ENCODE peak calls at places on chromosome 12, in four cellular contexts. G is thoracic aorta, K is fibroblast of lung, Y is AG10803. J is an unnamed sample.

GRCh38 chr12:120598674-120599463 is 17.7 kb upstream of the POP5 start:
- DNase-seq in G (no peak), K (peak; percentile 33), Y (peak; percentile 34), J (no peak)

GRCh38 chr12:89578499-89578898 is 52.7 kb upstream of the POC1B start:
- DNase-seq in G (no peak), K (no peak), Y (no peak), J (no peak)

GRCh38 chr12:115160290-115161108 is 476.5 kb upstream of the TBX3 start:
- DNase-seq in G (no peak), K (no peak), Y (no peak), J (no peak)

GRCh38 chr12:82527165-82527780 is 159.4 kb upstream of the TMTC2 start:
- DNase-seq in G (no peak), K (peak; percentile 76), Y (peak; percentile 71), J (no peak)

GRCh38 chr12:53726946-53727309 is 324 bp downstream of the CALCOCO1 start:
- DNase-seq in G (no peak), K (peak; percentile 40), Y (peak; percentile 34), J (no peak)

GRCh38 chr12:10392394-10392930 is 2.6 kb upstream of the KLRK1 start:
- DNase-seq in G (no peak), K (peak; percentile 99), Y (peak; percentile 98), J (no peak)

GRCh38 chr12:132162508-132163031 is 18.3 kb downstream of the NOC4L start:
- DNase-seq in G (no peak), K (peak; percentile 84), Y (peak; percentile 86), J (no peak)

GRCh38 chr12:126879820-126880219 is 1387.2 kb upstream of the TMEM132C start:
- DNase-seq in G (no peak), K (no peak), Y (no peak), J (no peak)

GRCh38 chr12:19189522-19189921 is 60.0 kb downstream of the PLEKHA5 start:
- DNase-seq in G (no peak), K (no peak), Y (no peak), J (no peak)

GRCh38 chr12:19183121-19183838 is 53.7 kb downstream of the PLEKHA5 start:
- DNase-seq in G (no peak), K (peak; percentile 55), Y (peak; percentile 40), J (no peak)

GRCh38 chr12:19190292-19191031 is 60.9 kb downstream of the PLEKHA5 start:
- DNase-seq in G (no peak), K (peak; percentile 43), Y (peak; percentile 56), J (no peak)

GRCh38 chr12:19185262-19185929 is 55.9 kb downstream of the PLEKHA5 start:
- DNase-seq in G (no peak), K (no peak), Y (no peak), J (no peak)

DNA sequence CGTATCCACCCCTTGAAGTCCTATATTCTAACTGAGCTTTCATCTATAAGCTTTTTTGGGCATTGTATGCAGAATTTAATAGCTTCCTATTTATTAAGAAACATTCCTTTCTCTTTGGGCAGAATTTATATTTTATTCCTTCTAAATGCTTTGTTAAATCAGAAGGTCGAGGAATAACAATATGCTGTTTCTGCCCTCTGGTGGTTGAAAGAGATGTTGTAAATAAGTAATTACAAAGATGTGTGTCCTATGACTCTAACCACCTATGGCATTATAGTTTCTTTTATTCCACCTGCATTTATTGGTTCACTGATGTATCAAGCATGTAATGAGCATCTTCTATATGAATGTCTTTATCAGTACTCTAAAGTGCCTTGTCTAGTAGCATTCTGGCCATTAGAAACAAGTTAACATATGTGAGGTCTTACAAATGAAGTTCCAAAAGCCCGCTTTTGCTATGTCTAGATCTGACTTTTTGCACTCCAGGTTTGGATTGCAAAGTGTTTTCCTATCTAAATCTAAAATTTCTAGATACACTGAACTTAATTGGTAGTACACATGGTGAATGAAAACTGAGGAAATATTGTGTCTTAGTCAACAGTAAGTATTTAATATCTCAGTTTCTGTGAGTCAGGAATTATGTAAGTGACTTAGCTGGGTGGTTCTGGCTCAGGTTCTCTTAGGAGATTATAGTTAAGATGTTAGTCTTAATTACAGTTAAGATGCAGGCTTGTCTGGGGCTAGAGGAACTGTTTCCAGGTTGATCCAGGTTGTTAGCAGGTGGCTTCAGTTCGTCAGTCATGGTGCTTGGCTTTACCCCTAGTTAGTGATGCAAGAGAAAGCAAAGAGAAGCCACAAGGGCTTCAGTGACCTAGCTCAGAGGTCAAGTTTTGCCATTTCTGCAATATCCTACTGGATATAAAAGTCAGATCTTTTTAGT is 57.5 kb downstream of the PLEKHA5 start:
- DNase-seq in G (no peak), K (peak; percentile 79), Y (peak; percentile 65), J (no peak)
- TF ChIP-seq CTCF in G (peak; percentile 46), K (peak; percentile 54), Y (peak; percentile 67), J (no peak)

DNA sequence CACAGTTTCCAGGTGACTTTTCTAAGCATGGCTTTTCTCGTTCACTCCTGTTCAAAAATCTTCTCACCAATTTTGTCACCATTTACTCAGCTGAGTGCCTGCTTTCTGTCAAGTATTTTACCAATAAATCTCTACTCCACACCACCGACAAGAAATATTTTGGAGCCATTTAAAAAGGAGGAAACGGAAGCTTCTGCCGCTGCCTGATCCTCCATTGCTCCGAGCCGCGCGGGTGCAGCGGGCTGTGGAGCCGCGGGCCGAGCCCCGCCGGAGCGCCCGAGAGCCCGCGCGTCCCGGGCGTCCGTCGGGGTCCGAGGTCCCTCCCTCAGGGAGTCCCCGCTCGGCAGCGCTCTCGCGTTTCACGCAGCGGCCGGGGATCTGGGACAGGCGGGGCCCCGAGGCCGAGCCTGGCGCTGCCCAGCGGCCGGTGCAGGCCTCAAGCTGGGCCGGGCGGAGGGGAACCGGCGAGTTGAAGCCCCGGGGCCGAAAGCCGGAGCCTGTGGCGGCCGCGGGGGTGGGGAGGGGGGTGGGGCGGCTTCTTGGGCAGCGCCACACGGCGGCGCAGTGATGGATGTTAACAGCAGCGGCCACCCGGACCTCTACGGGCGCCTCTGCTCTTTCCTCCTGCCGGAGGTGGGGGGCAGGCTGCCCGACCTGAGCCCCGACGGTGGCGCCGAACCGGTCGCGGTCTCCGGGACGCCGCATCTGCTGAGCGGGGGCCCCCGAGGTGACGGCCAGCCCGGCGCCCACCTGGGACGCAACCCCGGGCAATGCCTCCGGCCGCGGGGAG is 1.1 kb upstream of the HEBP1 start:
- DNase-seq in G (no peak), K (peak; percentile 48), Y (peak; percentile 48), J (no peak)
- TF ChIP-seq CTCF in G (peak; percentile 45), K (peak; percentile 10), Y (peak; percentile 35), J (no peak)

GRCh38 chr12:7907009-7907408 is 29.0 kb downstream of the SLC2A3 start:
- DNase-seq in G (no peak), K (peak; percentile 57), Y (peak; percentile 41), J (no peak)
- TF ChIP-seq CTCF in G (no peak), K (peak; percentile 52), Y (peak; percentile 47), J (no peak)

DNA sequence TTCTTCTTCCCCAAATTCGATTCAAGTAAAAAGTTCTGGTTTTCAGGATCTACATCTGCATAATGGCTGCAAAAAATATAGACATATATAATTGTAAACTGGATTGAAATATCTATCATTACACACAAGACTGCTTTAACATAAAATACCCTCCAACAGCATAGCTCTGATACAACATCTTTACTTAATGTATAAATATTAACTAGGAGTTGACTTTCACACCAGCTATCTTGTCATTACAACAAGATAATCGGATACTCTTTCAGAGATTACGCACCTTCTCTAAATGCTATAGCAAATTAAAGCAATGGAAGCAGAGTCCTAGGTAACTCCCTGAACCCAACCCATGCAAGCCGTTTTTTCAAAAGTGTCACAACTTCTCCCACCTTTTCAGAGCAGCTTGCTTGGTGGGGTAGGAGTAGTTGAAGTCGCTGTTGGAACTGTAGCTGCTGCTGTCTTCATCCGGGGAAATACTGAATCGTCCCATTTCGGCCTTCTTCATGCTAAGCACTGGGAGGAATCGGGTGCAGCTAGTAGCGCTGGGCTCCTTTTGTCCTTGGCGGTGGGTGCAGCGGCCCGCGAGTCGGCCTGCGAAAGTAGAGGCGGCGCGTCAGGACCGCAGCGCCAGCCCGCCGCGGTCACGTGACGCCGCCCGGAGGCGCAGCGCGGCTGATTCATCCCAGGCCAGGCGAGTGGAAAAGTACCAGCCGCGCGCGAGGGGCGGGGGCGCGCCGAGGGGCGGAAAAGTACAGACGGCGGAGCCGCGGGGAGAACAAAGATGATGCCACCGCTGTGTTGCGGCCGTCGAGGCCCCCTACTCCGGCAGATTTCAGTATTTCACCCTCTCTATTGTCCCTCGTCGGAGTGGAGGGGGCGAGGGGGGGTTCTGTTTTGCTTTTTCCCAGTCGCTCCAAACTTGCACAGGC is 1.5 kb downstream of the SLC38A2 start:
- DNase-seq in G (peak; percentile 62), K (peak; percentile 85), Y (peak; percentile 82), J (peak; percentile 73)
- TF ChIP-seq CTCF in G (no peak), K (no peak), Y (no peak), J (no peak)

DNA sequence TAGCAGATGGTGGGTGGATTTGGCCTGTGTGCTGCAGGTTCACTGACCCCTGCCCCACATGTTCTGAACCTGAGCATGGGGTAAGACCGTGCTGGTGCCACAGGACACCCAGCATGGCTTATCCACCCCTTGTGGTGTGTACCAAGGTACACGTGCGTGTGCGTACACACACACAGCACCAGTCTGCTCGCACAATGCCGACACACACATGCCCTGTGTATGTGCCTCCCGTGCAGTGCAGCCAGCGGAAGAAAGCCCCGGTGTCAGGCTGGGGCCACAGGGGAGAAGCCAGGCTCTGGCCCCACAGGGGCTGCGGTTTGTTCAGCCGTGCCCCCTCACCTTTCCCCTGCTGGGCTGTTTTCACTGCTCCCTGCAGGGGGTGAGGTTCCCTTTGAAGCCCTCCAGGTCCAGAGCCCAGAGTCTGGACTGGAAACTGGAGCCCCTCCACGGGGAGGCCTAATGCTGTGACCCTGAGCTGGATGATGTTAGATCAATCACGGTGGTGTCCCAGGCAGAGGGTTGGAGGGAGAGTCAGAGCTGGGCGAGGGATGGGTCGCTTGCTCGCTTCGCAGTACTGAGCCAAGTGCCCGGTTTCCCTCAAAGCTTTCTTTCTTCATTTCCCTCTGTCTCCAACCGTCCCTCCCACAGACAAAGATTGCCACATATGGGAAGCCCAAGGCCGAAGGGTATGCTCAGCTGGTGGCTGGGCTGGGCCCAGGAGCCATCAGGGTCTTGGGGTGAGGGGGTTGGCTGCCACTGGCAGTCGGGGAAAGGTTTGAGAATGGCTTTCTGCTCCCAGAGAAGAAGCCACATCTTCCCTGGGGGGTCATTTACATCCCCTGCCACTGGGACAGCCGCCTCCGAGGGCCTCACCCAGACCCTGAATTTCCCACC is 6.2 kb downstream of the DTX1 start:
- DNase-seq in G (no peak), K (no peak), Y (no peak), J (no peak)
- TF ChIP-seq CTCF in G (no peak), K (no peak), Y (no peak), J (no peak)

GRCh38 chr12:105704788-105705187 is 374.3 kb downstream of the C12orf75 start:
- DNase-seq in G (no peak), K (no peak), Y (no peak), J (no peak)

GRCh38 chr12:105698047-105698446 is 367.6 kb downstream of the C12orf75 start:
- DNase-seq in G (no peak), K (no peak), Y (no peak), J (no peak)

DNA sequence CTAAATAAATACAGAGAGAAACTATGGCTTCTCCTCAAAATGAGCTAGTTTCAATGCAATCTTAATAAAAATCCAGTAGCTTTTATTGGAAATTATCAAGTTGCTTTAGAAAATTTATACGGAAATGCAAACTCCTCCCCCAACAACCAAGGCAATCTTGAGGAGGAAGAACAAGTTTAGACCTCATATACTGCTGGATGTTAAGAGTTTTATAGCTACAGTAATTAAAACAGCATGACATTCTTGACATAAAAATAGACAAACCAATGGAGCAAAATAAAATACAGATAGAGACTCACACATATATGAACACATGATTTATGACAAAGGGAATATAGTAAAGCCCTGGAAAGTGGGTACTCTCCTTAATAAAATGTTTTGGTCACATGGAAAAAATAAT is 368.7 kb downstream of the C12orf75 start:
- DNase-seq in G (no peak), K (no peak), Y (no peak), J (no peak)
- TF ChIP-seq CTCF in G (no peak), K (no peak), Y (no peak), J (no peak)

GRCh38 chr12:40946612-40947194 is 241.4 kb upstream of the PDZRN4 start:
- DNase-seq in G (no peak), K (peak; percentile 58), Y (peak; percentile 39), J (no peak)
- TF ChIP-seq CTCF in G (peak; percentile 58), K (peak; percentile 48), Y (peak; percentile 66), J (no peak)